ENCODE peak calls at places on chromosomes 12 and 14, in five cellular contexts. One of them, this sample, is unnamed.
A peak's percentile ranks its signal among the peaks of the same experiment; 100 is the strongest.

GRCh38 chr14:101071493-101071891 is 168.0 kb upstream of the RTL1 start:
- DNase-seq in A673: no peak
- DNase-seq in Caco-2: no peak
- DNase-seq in activated B cell treated with CpG ODN at 0.5 μM for 24 hours: peak; percentile 4
- DNase-seq in CD4-positive, alpha-beta T cell: no peak
- DNase-seq in this sample: no peak

GRCh38 chr12:27919671-27920235 is 52.8 kb downstream of the PTHLH start:
- DNase-seq in activated B cell treated with CpG ODN at 0.5 μM for 24 hours: no peak
- DNase-seq in A673: no peak
- DNase-seq in Caco-2: no peak
- DNase-seq in CD4-positive, alpha-beta T cell: no peak
- DNase-seq in this sample: no peak

GRCh38 chr14:104120281-104120741 is 18.1 kb upstream of the KIF26A start:
- DNase-seq in CD4-positive, alpha-beta T cell: no peak
- DNase-seq in A673: no peak
- DNase-seq in activated B cell treated with CpG ODN at 0.5 μM for 24 hours: no peak
- DNase-seq in Caco-2: no peak
- DNase-seq in this sample: no peak

GRCh38 chr14:78713716-78714115 is 543.5 kb downstream of the NRXN3 start:
- DNase-seq in CD4-positive, alpha-beta T cell: no peak
- DNase-seq in Caco-2: no peak
- DNase-seq in activated B cell treated with CpG ODN at 0.5 μM for 24 hours: no peak
- DNase-seq in A673: no peak
- DNase-seq in this sample: no peak

GRCh38 chr12:111386891-111387290 is 18.0 kb upstream of the PHETA1 start:
- DNase-seq in A673: no peak
- DNase-seq in CD4-positive, alpha-beta T cell: no peak
- DNase-seq in Caco-2: no peak
- DNase-seq in activated B cell treated with CpG ODN at 0.5 μM for 24 hours: no peak
- DNase-seq in this sample: no peak

GRCh38 chr12:112617191-112617505 is 174.4 kb upstream of the RPH3A start:
- DNase-seq in Caco-2: no peak
- DNase-seq in activated B cell treated with CpG ODN at 0.5 μM for 24 hours: no peak
- DNase-seq in A673: no peak
- DNase-seq in CD4-positive, alpha-beta T cell: no peak
- DNase-seq in this sample: no peak

GRCh38 chr12:16681196-16681595 is 75.2 kb upstream of the LMO3 start:
- DNase-seq in A673: no peak
- DNase-seq in activated B cell treated with CpG ODN at 0.5 μM for 24 hours: no peak
- DNase-seq in CD4-positive, alpha-beta T cell: no peak
- DNase-seq in Caco-2: no peak
- DNase-seq in this sample: no peak

GRCh38 chr12:96585977-96586376 is 96.6 kb downstream of the CFAP54 start:
- DNase-seq in Caco-2: no peak
- DNase-seq in A673: no peak
- DNase-seq in CD4-positive, alpha-beta T cell: no peak
- DNase-seq in activated B cell treated with CpG ODN at 0.5 μM for 24 hours: no peak
- DNase-seq in this sample: no peak

GRCh38 chr14:83975435-83976222 is 1554.3 kb upstream of the FLRT2 start:
- DNase-seq in activated B cell treated with CpG ODN at 0.5 μM for 24 hours: no peak
- DNase-seq in CD4-positive, alpha-beta T cell: no peak
- DNase-seq in A673: peak; percentile 45
- DNase-seq in Caco-2: no peak
- DNase-seq in this sample: no peak

GRCh38 chr12:51048601-51049369 is 658 bp downstream of the LETMD1 start:
- DNase-seq in activated B cell treated with CpG ODN at 0.5 μM for 24 hours: no peak
- DNase-seq in Caco-2: peak; percentile 24
- DNase-seq in A673: no peak
- DNase-seq in CD4-positive, alpha-beta T cell: no peak
- DNase-seq in this sample: peak; percentile 38

GRCh38 chr12:99121476-99121965 is 476.4 kb downstream of the APAF1 start:
- DNase-seq in activated B cell treated with CpG ODN at 0.5 μM for 24 hours: no peak
- DNase-seq in CD4-positive, alpha-beta T cell: no peak
- DNase-seq in A673: no peak
- DNase-seq in Caco-2: no peak
- DNase-seq in this sample: no peak
- TF ChIP-seq CTCF in activated B cell treated with CpG ODN at 0.5 μM for 24 hours: no peak
- TF ChIP-seq CTCF in CD4-positive, alpha-beta T cell: no peak
- TF ChIP-seq CTCF in A673: no peak
- TF ChIP-seq CTCF in Caco-2: no peak
- TF ChIP-seq CTCF in this sample: no peak

GRCh38 chr12:5000204-5000603 is 43.5 kb upstream of the KCNA5 start:
- DNase-seq in A673: no peak
- DNase-seq in activated B cell treated with CpG ODN at 0.5 μM for 24 hours: no peak
- DNase-seq in CD4-positive, alpha-beta T cell: no peak
- DNase-seq in Caco-2: no peak
- DNase-seq in this sample: no peak
- TF ChIP-seq CTCF in A673: peak; percentile 14
- TF ChIP-seq CTCF in activated B cell treated with CpG ODN at 0.5 μM for 24 hours: no peak
- TF ChIP-seq CTCF in CD4-positive, alpha-beta T cell: no peak
- TF ChIP-seq CTCF in Caco-2: peak; percentile 34
- TF ChIP-seq CTCF in this sample: no peak

GRCh38 chr14:87940382-87940781 is 52.6 kb downstream of the GALC start:
- DNase-seq in A673: no peak
- DNase-seq in activated B cell treated with CpG ODN at 0.5 μM for 24 hours: no peak
- DNase-seq in Caco-2: no peak
- DNase-seq in CD4-positive, alpha-beta T cell: no peak
- DNase-seq in this sample: no peak

GRCh38 chr14:87940894-87941293 is 52.1 kb downstream of the GALC start:
- DNase-seq in Caco-2: no peak
- DNase-seq in CD4-positive, alpha-beta T cell: no peak
- DNase-seq in activated B cell treated with CpG ODN at 0.5 μM for 24 hours: no peak
- DNase-seq in A673: no peak
- DNase-seq in this sample: no peak

DNA sequence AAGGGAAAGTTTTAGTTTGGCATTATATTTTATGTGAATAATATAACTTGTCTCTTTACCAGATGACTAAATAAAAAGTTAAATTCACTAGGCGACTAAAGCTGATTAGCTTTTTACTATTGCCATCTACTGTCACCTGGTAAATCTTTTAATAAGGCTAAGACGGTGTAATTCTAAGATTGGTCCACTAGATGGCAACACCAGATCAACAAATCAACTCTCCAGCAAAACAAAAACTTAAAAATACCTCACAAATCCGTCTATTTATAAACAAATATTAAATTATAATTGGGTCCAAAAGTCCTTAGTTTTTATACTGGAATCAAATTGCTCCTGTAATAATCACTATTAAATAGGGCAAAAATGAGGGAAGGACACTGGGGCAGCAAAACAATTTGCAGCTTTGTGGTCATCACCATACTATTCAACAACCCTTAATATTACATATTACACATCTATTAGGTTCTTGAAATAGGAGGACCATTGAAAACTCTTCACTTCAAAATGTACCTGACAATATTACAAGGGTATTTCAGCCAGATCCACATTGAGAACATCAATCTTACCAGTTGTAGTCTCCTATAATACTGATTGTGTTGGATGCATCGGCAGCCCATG is 47.9 kb downstream of the GALC start:
- DNase-seq in CD4-positive, alpha-beta T cell: no peak
- DNase-seq in A673: peak; percentile 51
- DNase-seq in activated B cell treated with CpG ODN at 0.5 μM for 24 hours: no peak
- DNase-seq in Caco-2: peak; percentile 15
- DNase-seq in this sample: peak; percentile 55
- TF ChIP-seq CTCF in CD4-positive, alpha-beta T cell: peak; percentile 83
- TF ChIP-seq CTCF in A673: peak; percentile 66
- TF ChIP-seq CTCF in activated B cell treated with CpG ODN at 0.5 μM for 24 hours: no peak
- TF ChIP-seq CTCF in Caco-2: peak; percentile 43
- TF ChIP-seq CTCF in this sample: peak; percentile 19

GRCh38 chr12:125755512-125755911 is 690.3 kb downstream of the AACS start:
- DNase-seq in CD4-positive, alpha-beta T cell: no peak
- DNase-seq in A673: no peak
- DNase-seq in Caco-2: no peak
- DNase-seq in activated B cell treated with CpG ODN at 0.5 μM for 24 hours: no peak
- DNase-seq in this sample: peak; percentile 5
- TF ChIP-seq CTCF in CD4-positive, alpha-beta T cell: no peak
- TF ChIP-seq CTCF in A673: no peak
- TF ChIP-seq CTCF in Caco-2: no peak
- TF ChIP-seq CTCF in activated B cell treated with CpG ODN at 0.5 μM for 24 hours: no peak
- TF ChIP-seq CTCF in this sample: no peak

DNA sequence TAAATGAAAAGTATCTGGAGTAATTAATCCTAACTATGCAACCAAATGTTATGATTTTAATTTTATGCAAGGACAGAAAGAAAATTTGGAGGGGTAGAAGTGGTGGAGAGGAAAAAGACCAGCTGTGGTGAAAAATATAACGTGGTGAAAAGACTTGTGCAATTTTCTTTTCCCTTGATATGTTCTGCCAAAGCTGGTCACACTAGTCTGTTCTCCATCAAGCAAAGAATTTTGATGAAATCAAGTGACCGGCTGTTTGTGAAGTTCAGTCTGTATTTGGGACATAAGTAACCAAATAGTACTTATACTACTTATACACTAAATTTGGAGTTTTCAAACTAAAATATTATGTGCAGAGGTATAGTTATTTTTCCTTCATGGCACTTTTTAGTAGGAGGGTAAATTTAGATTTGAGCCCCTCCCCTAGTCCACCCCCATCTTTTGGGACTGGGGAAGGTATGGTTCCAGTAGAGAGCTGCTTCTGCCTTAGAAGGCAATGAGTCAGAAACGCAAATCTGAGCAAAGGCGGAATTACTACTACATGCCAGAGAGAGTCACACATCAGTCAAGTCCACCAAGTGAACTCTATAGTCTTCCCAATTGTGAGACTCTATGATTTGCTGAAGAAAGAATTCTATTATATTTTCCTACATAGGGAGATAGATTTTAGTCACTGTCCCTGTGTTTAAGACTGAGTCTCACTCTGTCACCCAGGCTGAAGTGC is 229.7 kb downstream of the SLC25A21 start:
- DNase-seq in A673: no peak
- DNase-seq in CD4-positive, alpha-beta T cell: no peak
- DNase-seq in Caco-2: no peak
- DNase-seq in activated B cell treated with CpG ODN at 0.5 μM for 24 hours: no peak
- DNase-seq in this sample: no peak
- TF ChIP-seq CTCF in A673: no peak
- TF ChIP-seq CTCF in CD4-positive, alpha-beta T cell: no peak
- TF ChIP-seq CTCF in Caco-2: peak; percentile 1
- TF ChIP-seq CTCF in activated B cell treated with CpG ODN at 0.5 μM for 24 hours: peak; percentile 68
- TF ChIP-seq CTCF in this sample: no peak

GRCh38 chr14:106681161-106681955 is 1155.0 kb downstream of the TMEM121 start:
- DNase-seq in Caco-2: no peak
- DNase-seq in CD4-positive, alpha-beta T cell: no peak
- DNase-seq in A673: peak; percentile 86
- DNase-seq in activated B cell treated with CpG ODN at 0.5 μM for 24 hours: no peak
- DNase-seq in this sample: no peak
- TF ChIP-seq CTCF in Caco-2: no peak
- TF ChIP-seq CTCF in CD4-positive, alpha-beta T cell: no peak
- TF ChIP-seq CTCF in A673: peak; percentile 85
- TF ChIP-seq CTCF in activated B cell treated with CpG ODN at 0.5 μM for 24 hours: no peak
- TF ChIP-seq CTCF in this sample: peak; percentile 22

DNA sequence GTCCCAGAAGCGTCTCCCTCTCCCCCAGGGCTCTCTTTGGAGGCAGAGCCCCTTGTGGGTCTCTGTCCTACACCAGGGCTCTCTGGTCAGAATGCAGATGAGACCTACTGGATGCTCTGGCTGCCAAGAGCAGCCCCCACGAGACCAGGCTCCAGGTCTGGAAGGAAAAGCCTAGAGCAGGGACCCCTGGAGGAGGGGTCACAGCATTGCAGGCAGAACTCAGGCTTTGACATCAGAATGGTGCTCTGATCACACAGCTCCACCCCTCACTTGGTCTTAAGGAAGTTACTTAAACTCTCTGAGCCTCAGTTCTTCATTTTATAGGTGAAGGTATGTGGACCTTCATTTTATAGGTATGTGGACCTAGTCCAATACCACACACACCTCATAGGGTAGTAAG is 83.1 kb downstream of the ARL6IP4 start:
- DNase-seq in activated B cell treated with CpG ODN at 0.5 μM for 24 hours: no peak
- DNase-seq in Caco-2: no peak
- DNase-seq in A673: peak; percentile 49
- DNase-seq in CD4-positive, alpha-beta T cell: no peak
- DNase-seq in this sample: peak; percentile 71
- TF ChIP-seq CTCF in activated B cell treated with CpG ODN at 0.5 μM for 24 hours: no peak
- TF ChIP-seq CTCF in Caco-2: no peak
- TF ChIP-seq CTCF in A673: peak; percentile 49
- TF ChIP-seq CTCF in CD4-positive, alpha-beta T cell: no peak
- TF ChIP-seq CTCF in this sample: peak; percentile 55